ENCODE peak calls at places on chromosomes 3 and 15, in seven cellular contexts. One of them, this sample, is unnamed.
A peak's percentile ranks its signal among the peaks of the same experiment; 100 is the strongest.

GRCh38 chr3:43862992-43863805 is 172.5 kb downstream of the ABHD5 start:
- DNase-seq in D341Med: no peak
- DNase-seq in stimulated activated naive CD8-positive, alpha-beta T cell treated with anti-CD3 and anti-CD28 coated beads, Interleukin-15, Interleukin-2, amounts not matched to agents 100 U/mL and 50 U/mL, for 24 hours: no peak
- DNase-seq in fibroblast of lung: no peak
- DNase-seq in NCI-H2171 treated with DMSO at 0.1 percent for 48 hours: no peak
- DNase-seq in NCI-H1436: no peak
- DNase-seq in Peyer's patch: no peak
- DNase-seq in this sample: no peak

GRCh38 chr3:133944181-133944580 is 48.5 kb upstream of the RAB6B start:
- DNase-seq in fibroblast of lung: peak; percentile 87
- DNase-seq in Peyer's patch: no peak
- DNase-seq in stimulated activated naive CD8-positive, alpha-beta T cell treated with anti-CD3 and anti-CD28 coated beads, Interleukin-15, Interleukin-2, amounts not matched to agents 100 U/mL and 50 U/mL, for 24 hours: no peak
- DNase-seq in D341Med: no peak
- DNase-seq in NCI-H2171 treated with DMSO at 0.1 percent for 48 hours: no peak
- DNase-seq in NCI-H1436: no peak
- DNase-seq in this sample: no peak

GRCh38 chr3:177679568-177680441 is 482.5 kb upstream of the TBL1XR1 start:
- DNase-seq in NCI-H1436: no peak
- DNase-seq in fibroblast of lung: no peak
- DNase-seq in stimulated activated naive CD8-positive, alpha-beta T cell treated with anti-CD3 and anti-CD28 coated beads, Interleukin-15, Interleukin-2, amounts not matched to agents 100 U/mL and 50 U/mL, for 24 hours: peak; percentile 38
- DNase-seq in D341Med: no peak
- DNase-seq in Peyer's patch: no peak
- DNase-seq in NCI-H2171 treated with DMSO at 0.1 percent for 48 hours: no peak
- DNase-seq in this sample: no peak

GRCh38 chr3:164486150-164486549 is 592.1 kb downstream of the SI start:
- DNase-seq in fibroblast of lung: no peak
- DNase-seq in NCI-H2171 treated with DMSO at 0.1 percent for 48 hours: no peak
- DNase-seq in Peyer's patch: no peak
- DNase-seq in D341Med: no peak
- DNase-seq in stimulated activated naive CD8-positive, alpha-beta T cell treated with anti-CD3 and anti-CD28 coated beads, Interleukin-15, Interleukin-2, amounts not matched to agents 100 U/mL and 50 U/mL, for 24 hours: no peak
- DNase-seq in NCI-H1436: no peak
- DNase-seq in this sample: no peak

GRCh38 chr3:34782876-34783275 is 856.4 kb upstream of the ARPP21 start:
- DNase-seq in Peyer's patch: no peak
- DNase-seq in fibroblast of lung: no peak
- DNase-seq in stimulated activated naive CD8-positive, alpha-beta T cell treated with anti-CD3 and anti-CD28 coated beads, Interleukin-15, Interleukin-2, amounts not matched to agents 100 U/mL and 50 U/mL, for 24 hours: no peak
- DNase-seq in NCI-H2171 treated with DMSO at 0.1 percent for 48 hours: peak; percentile 4
- DNase-seq in D341Med: no peak
- DNase-seq in NCI-H1436: no peak
- DNase-seq in this sample: no peak

GRCh38 chr3:117721866-117722265 is 1012.3 kb downstream of the TUSC7 start:
- DNase-seq in D341Med: no peak
- DNase-seq in Peyer's patch: no peak
- DNase-seq in stimulated activated naive CD8-positive, alpha-beta T cell treated with anti-CD3 and anti-CD28 coated beads, Interleukin-15, Interleukin-2, amounts not matched to agents 100 U/mL and 50 U/mL, for 24 hours: no peak
- DNase-seq in NCI-H1436: no peak
- DNase-seq in NCI-H2171 treated with DMSO at 0.1 percent for 48 hours: no peak
- DNase-seq in fibroblast of lung: no peak
- DNase-seq in this sample: no peak

GRCh38 chr15:85380860-85381535 is 595 bp downstream of the AKAP13 start:
- DNase-seq in D341Med: peak; percentile 75
- DNase-seq in Peyer's patch: peak; percentile 79
- DNase-seq in stimulated activated naive CD8-positive, alpha-beta T cell treated with anti-CD3 and anti-CD28 coated beads, Interleukin-15, Interleukin-2, amounts not matched to agents 100 U/mL and 50 U/mL, for 24 hours: peak; percentile 70
- DNase-seq in fibroblast of lung: no peak
- DNase-seq in NCI-H1436: no peak
- DNase-seq in NCI-H2171 treated with DMSO at 0.1 percent for 48 hours: peak; percentile 25
- DNase-seq in this sample: no peak

GRCh38 chr15:87743557-87743956 is 513.0 kb downstream of the NTRK3 start:
- DNase-seq in D341Med: no peak
- DNase-seq in NCI-H1436: no peak
- DNase-seq in stimulated activated naive CD8-positive, alpha-beta T cell treated with anti-CD3 and anti-CD28 coated beads, Interleukin-15, Interleukin-2, amounts not matched to agents 100 U/mL and 50 U/mL, for 24 hours: no peak
- DNase-seq in Peyer's patch: no peak
- DNase-seq in NCI-H2171 treated with DMSO at 0.1 percent for 48 hours: no peak
- DNase-seq in fibroblast of lung: peak; percentile 10
- DNase-seq in this sample: no peak

GRCh38 chr15:71627604-71628003 is 182.8 kb upstream of the NR2E3 start:
- DNase-seq in fibroblast of lung: no peak
- DNase-seq in D341Med: no peak
- DNase-seq in NCI-H2171 treated with DMSO at 0.1 percent for 48 hours: no peak
- DNase-seq in NCI-H1436: no peak
- DNase-seq in stimulated activated naive CD8-positive, alpha-beta T cell treated with anti-CD3 and anti-CD28 coated beads, Interleukin-15, Interleukin-2, amounts not matched to agents 100 U/mL and 50 U/mL, for 24 hours: no peak
- DNase-seq in Peyer's patch: no peak
- DNase-seq in this sample: no peak

GRCh38 chr3:101639280-101639963 is 37.5 kb downstream of the ZBTB11 start:
- DNase-seq in Peyer's patch: no peak
- DNase-seq in NCI-H2171 treated with DMSO at 0.1 percent for 48 hours: no peak
- DNase-seq in D341Med: no peak
- DNase-seq in NCI-H1436: no peak
- DNase-seq in stimulated activated naive CD8-positive, alpha-beta T cell treated with anti-CD3 and anti-CD28 coated beads, Interleukin-15, Interleukin-2, amounts not matched to agents 100 U/mL and 50 U/mL, for 24 hours: no peak
- DNase-seq in fibroblast of lung: no peak
- DNase-seq in this sample: no peak

GRCh38 chr3:59839283-59839682 is 789.5 kb upstream of the CFAP20DC start:
- DNase-seq in NCI-H2171 treated with DMSO at 0.1 percent for 48 hours: no peak
- DNase-seq in Peyer's patch: no peak
- DNase-seq in NCI-H1436: no peak
- DNase-seq in fibroblast of lung: peak; percentile 75
- DNase-seq in D341Med: no peak
- DNase-seq in stimulated activated naive CD8-positive, alpha-beta T cell treated with anti-CD3 and anti-CD28 coated beads, Interleukin-15, Interleukin-2, amounts not matched to agents 100 U/mL and 50 U/mL, for 24 hours: no peak
- DNase-seq in this sample: no peak

GRCh38 chr3:112550859-112551258 is 10.9 kb downstream of the ATG3 start:
- DNase-seq in Peyer's patch: no peak
- DNase-seq in NCI-H1436: no peak
- DNase-seq in fibroblast of lung: no peak
- DNase-seq in NCI-H2171 treated with DMSO at 0.1 percent for 48 hours: no peak
- DNase-seq in stimulated activated naive CD8-positive, alpha-beta T cell treated with anti-CD3 and anti-CD28 coated beads, Interleukin-15, Interleukin-2, amounts not matched to agents 100 U/mL and 50 U/mL, for 24 hours: no peak
- DNase-seq in D341Med: no peak
- DNase-seq in this sample: no peak

GRCh38 chr3:194487289-194488006 is 646 bp upstream of the ATP13A3 start:
- DNase-seq in stimulated activated naive CD8-positive, alpha-beta T cell treated with anti-CD3 and anti-CD28 coated beads, Interleukin-15, Interleukin-2, amounts not matched to agents 100 U/mL and 50 U/mL, for 24 hours: peak; percentile 56
- DNase-seq in fibroblast of lung: no peak
- DNase-seq in NCI-H2171 treated with DMSO at 0.1 percent for 48 hours: no peak
- DNase-seq in Peyer's patch: peak; percentile 69
- DNase-seq in D341Med: peak; percentile 36
- DNase-seq in NCI-H1436: no peak
- DNase-seq in this sample: no peak

GRCh38 chr15:70376031-70376928 is 278.6 kb upstream of the TLE3 start:
- DNase-seq in D341Med: no peak
- DNase-seq in NCI-H2171 treated with DMSO at 0.1 percent for 48 hours: peak; percentile 91
- DNase-seq in fibroblast of lung: no peak
- DNase-seq in stimulated activated naive CD8-positive, alpha-beta T cell treated with anti-CD3 and anti-CD28 coated beads, Interleukin-15, Interleukin-2, amounts not matched to agents 100 U/mL and 50 U/mL, for 24 hours: no peak
- DNase-seq in NCI-H1436: no peak
- DNase-seq in Peyer's patch: no peak
- DNase-seq in this sample: no peak

GRCh38 chr3:50627407-50628051 is 10.6 kb downstream of the MAPKAPK3 start:
- DNase-seq in NCI-H2171 treated with DMSO at 0.1 percent for 48 hours: no peak
- DNase-seq in stimulated activated naive CD8-positive, alpha-beta T cell treated with anti-CD3 and anti-CD28 coated beads, Interleukin-15, Interleukin-2, amounts not matched to agents 100 U/mL and 50 U/mL, for 24 hours: peak; percentile 41
- DNase-seq in Peyer's patch: no peak
- DNase-seq in NCI-H1436: no peak
- DNase-seq in fibroblast of lung: peak; percentile 67
- DNase-seq in D341Med: peak; percentile 70
- DNase-seq in this sample: no peak

GRCh38 chr15:95341686-95342085 is 988.8 kb upstream of the NR2F2 start:
- DNase-seq in stimulated activated naive CD8-positive, alpha-beta T cell treated with anti-CD3 and anti-CD28 coated beads, Interleukin-15, Interleukin-2, amounts not matched to agents 100 U/mL and 50 U/mL, for 24 hours: no peak
- DNase-seq in NCI-H1436: no peak
- DNase-seq in Peyer's patch: no peak
- DNase-seq in NCI-H2171 treated with DMSO at 0.1 percent for 48 hours: no peak
- DNase-seq in D341Med: no peak
- DNase-seq in fibroblast of lung: no peak
- DNase-seq in this sample: no peak

GRCh38 chr3:176650478-176650877 is 546.8 kb downstream of the TBL1XR1 start:
- DNase-seq in fibroblast of lung: peak; percentile 12
- DNase-seq in NCI-H1436: no peak
- DNase-seq in NCI-H2171 treated with DMSO at 0.1 percent for 48 hours: no peak
- DNase-seq in Peyer's patch: no peak
- DNase-seq in D341Med: no peak
- DNase-seq in stimulated activated naive CD8-positive, alpha-beta T cell treated with anti-CD3 and anti-CD28 coated beads, Interleukin-15, Interleukin-2, amounts not matched to agents 100 U/mL and 50 U/mL, for 24 hours: no peak
- DNase-seq in this sample: no peak

GRCh38 chr3:48414376-48415250 is 15.3 kb downstream of the PLXNB1 start:
- DNase-seq in NCI-H1436: no peak
- DNase-seq in NCI-H2171 treated with DMSO at 0.1 percent for 48 hours: no peak
- DNase-seq in fibroblast of lung: no peak
- DNase-seq in Peyer's patch: peak; percentile 42
- DNase-seq in stimulated activated naive CD8-positive, alpha-beta T cell treated with anti-CD3 and anti-CD28 coated beads, Interleukin-15, Interleukin-2, amounts not matched to agents 100 U/mL and 50 U/mL, for 24 hours: no peak
- DNase-seq in D341Med: no peak
- DNase-seq in this sample: no peak

GRCh38 chr3:54968546-54969172 is 40.8 kb upstream of the LRTM1 start:
- DNase-seq in stimulated activated naive CD8-positive, alpha-beta T cell treated with anti-CD3 and anti-CD28 coated beads, Interleukin-15, Interleukin-2, amounts not matched to agents 100 U/mL and 50 U/mL, for 24 hours: no peak
- DNase-seq in NCI-H2171 treated with DMSO at 0.1 percent for 48 hours: peak; percentile 69
- DNase-seq in fibroblast of lung: peak; percentile 51
- DNase-seq in Peyer's patch: no peak
- DNase-seq in D341Med: no peak
- DNase-seq in NCI-H1436: no peak
- DNase-seq in this sample: no peak

GRCh38 chr3:37770938-37771918 is 90.5 kb upstream of the CTDSPL start:
- DNase-seq in D341Med: no peak
- DNase-seq in NCI-H2171 treated with DMSO at 0.1 percent for 48 hours: no peak
- DNase-seq in stimulated activated naive CD8-positive, alpha-beta T cell treated with anti-CD3 and anti-CD28 coated beads, Interleukin-15, Interleukin-2, amounts not matched to agents 100 U/mL and 50 U/mL, for 24 hours: no peak
- DNase-seq in fibroblast of lung: no peak
- DNase-seq in NCI-H1436: no peak
- DNase-seq in Peyer's patch: no peak
- DNase-seq in this sample: no peak

GRCh38 chr3:79947469-79947868 is 179.7 kb upstream of the ROBO1 start:
- DNase-seq in NCI-H2171 treated with DMSO at 0.1 percent for 48 hours: no peak
- DNase-seq in D341Med: no peak
- DNase-seq in Peyer's patch: no peak
- DNase-seq in fibroblast of lung: no peak
- DNase-seq in stimulated activated naive CD8-positive, alpha-beta T cell treated with anti-CD3 and anti-CD28 coated beads, Interleukin-15, Interleukin-2, amounts not matched to agents 100 U/mL and 50 U/mL, for 24 hours: no peak
- DNase-seq in NCI-H1436: no peak
- DNase-seq in this sample: no peak

GRCh38 chr3:50442940-50443579 is 60.4 kb downstream of the CACNA2D2 start:
- DNase-seq in stimulated activated naive CD8-positive, alpha-beta T cell treated with anti-CD3 and anti-CD28 coated beads, Interleukin-15, Interleukin-2, amounts not matched to agents 100 U/mL and 50 U/mL, for 24 hours: no peak
- DNase-seq in NCI-H1436: no peak
- DNase-seq in Peyer's patch: no peak
- DNase-seq in D341Med: no peak
- DNase-seq in NCI-H2171 treated with DMSO at 0.1 percent for 48 hours: peak; percentile 89
- DNase-seq in fibroblast of lung: no peak
- DNase-seq in this sample: no peak

GRCh38 chr3:4376499-4376898 is 73.3 kb downstream of the SETMAR start:
- DNase-seq in NCI-H1436: no peak
- DNase-seq in D341Med: no peak
- DNase-seq in NCI-H2171 treated with DMSO at 0.1 percent for 48 hours: no peak
- DNase-seq in fibroblast of lung: no peak
- DNase-seq in Peyer's patch: no peak
- DNase-seq in stimulated activated naive CD8-positive, alpha-beta T cell treated with anti-CD3 and anti-CD28 coated beads, Interleukin-15, Interleukin-2, amounts not matched to agents 100 U/mL and 50 U/mL, for 24 hours: no peak
- DNase-seq in this sample: no peak

GRCh38 chr3:41328916-41329315 is 129.6 kb downstream of the CTNNB1 start:
- DNase-seq in Peyer's patch: no peak
- DNase-seq in fibroblast of lung: peak; percentile 27
- DNase-seq in D341Med: no peak
- DNase-seq in NCI-H1436: no peak
- DNase-seq in stimulated activated naive CD8-positive, alpha-beta T cell treated with anti-CD3 and anti-CD28 coated beads, Interleukin-15, Interleukin-2, amounts not matched to agents 100 U/mL and 50 U/mL, for 24 hours: no peak
- DNase-seq in NCI-H2171 treated with DMSO at 0.1 percent for 48 hours: no peak
- DNase-seq in this sample: no peak

GRCh38 chr3:148243609-148244008 is 454.1 kb upstream of the AGTR1 start:
- DNase-seq in fibroblast of lung: peak; percentile 21
- DNase-seq in D341Med: no peak
- DNase-seq in NCI-H1436: no peak
- DNase-seq in Peyer's patch: no peak
- DNase-seq in stimulated activated naive CD8-positive, alpha-beta T cell treated with anti-CD3 and anti-CD28 coated beads, Interleukin-15, Interleukin-2, amounts not matched to agents 100 U/mL and 50 U/mL, for 24 hours: no peak
- DNase-seq in NCI-H2171 treated with DMSO at 0.1 percent for 48 hours: no peak
- DNase-seq in this sample: no peak

GRCh38 chr3:14497321-14497720 is 42.8 kb downstream of the GRIP2 start:
- DNase-seq in NCI-H2171 treated with DMSO at 0.1 percent for 48 hours: no peak
- DNase-seq in NCI-H1436: no peak
- DNase-seq in D341Med: no peak
- DNase-seq in fibroblast of lung: no peak
- DNase-seq in stimulated activated naive CD8-positive, alpha-beta T cell treated with anti-CD3 and anti-CD28 coated beads, Interleukin-15, Interleukin-2, amounts not matched to agents 100 U/mL and 50 U/mL, for 24 hours: no peak
- DNase-seq in Peyer's patch: peak; percentile 26
- DNase-seq in this sample: no peak

GRCh38 chr15:100801256-100801900 is 78.3 kb upstream of the ALDH1A3 start:
- DNase-seq in Peyer's patch: no peak
- DNase-seq in stimulated activated naive CD8-positive, alpha-beta T cell treated with anti-CD3 and anti-CD28 coated beads, Interleukin-15, Interleukin-2, amounts not matched to agents 100 U/mL and 50 U/mL, for 24 hours: no peak
- DNase-seq in D341Med: no peak
- DNase-seq in NCI-H2171 treated with DMSO at 0.1 percent for 48 hours: no peak
- DNase-seq in fibroblast of lung: no peak
- DNase-seq in NCI-H1436: no peak
- DNase-seq in this sample: no peak

GRCh38 chr3:120470870-120471269 is 20.1 kb upstream of the FSTL1 start:
- DNase-seq in D341Med: no peak
- DNase-seq in NCI-H2171 treated with DMSO at 0.1 percent for 48 hours: no peak
- DNase-seq in fibroblast of lung: no peak
- DNase-seq in Peyer's patch: no peak
- DNase-seq in stimulated activated naive CD8-positive, alpha-beta T cell treated with anti-CD3 and anti-CD28 coated beads, Interleukin-15, Interleukin-2, amounts not matched to agents 100 U/mL and 50 U/mL, for 24 hours: no peak
- DNase-seq in NCI-H1436: no peak
- DNase-seq in this sample: no peak

GRCh38 chr3:76307556-76307955 is 522.2 kb upstream of the ZNF717 start:
- DNase-seq in D341Med: no peak
- DNase-seq in NCI-H2171 treated with DMSO at 0.1 percent for 48 hours: no peak
- DNase-seq in Peyer's patch: no peak
- DNase-seq in stimulated activated naive CD8-positive, alpha-beta T cell treated with anti-CD3 and anti-CD28 coated beads, Interleukin-15, Interleukin-2, amounts not matched to agents 100 U/mL and 50 U/mL, for 24 hours: no peak
- DNase-seq in fibroblast of lung: peak; percentile 21
- DNase-seq in NCI-H1436: no peak
- DNase-seq in this sample: no peak

GRCh38 chr15:71182522-71182921 is 67.3 kb downstream of the THSD4 start:
- DNase-seq in NCI-H1436: no peak
- DNase-seq in fibroblast of lung: no peak
- DNase-seq in Peyer's patch: no peak
- DNase-seq in stimulated activated naive CD8-positive, alpha-beta T cell treated with anti-CD3 and anti-CD28 coated beads, Interleukin-15, Interleukin-2, amounts not matched to agents 100 U/mL and 50 U/mL, for 24 hours: no peak
- DNase-seq in D341Med: no peak
- DNase-seq in NCI-H2171 treated with DMSO at 0.1 percent for 48 hours: no peak
- DNase-seq in this sample: no peak

GRCh38 chr3:11482024-11482423 is 161.7 kb downstream of the VGLL4 start:
- DNase-seq in stimulated activated naive CD8-positive, alpha-beta T cell treated with anti-CD3 and anti-CD28 coated beads, Interleukin-15, Interleukin-2, amounts not matched to agents 100 U/mL and 50 U/mL, for 24 hours: no peak
- DNase-seq in NCI-H1436: no peak
- DNase-seq in fibroblast of lung: peak; percentile 72
- DNase-seq in NCI-H2171 treated with DMSO at 0.1 percent for 48 hours: no peak
- DNase-seq in Peyer's patch: no peak
- DNase-seq in D341Med: no peak
- DNase-seq in this sample: no peak

GRCh38 chr3:46378426-46378942 is 7.7 kb downstream of the CCR5 start:
- DNase-seq in stimulated activated naive CD8-positive, alpha-beta T cell treated with anti-CD3 and anti-CD28 coated beads, Interleukin-15, Interleukin-2, amounts not matched to agents 100 U/mL and 50 U/mL, for 24 hours: peak; percentile 78
- DNase-seq in D341Med: peak; percentile 69
- DNase-seq in fibroblast of lung: peak; percentile 60
- DNase-seq in Peyer's patch: peak; percentile 74
- DNase-seq in NCI-H1436: no peak
- DNase-seq in NCI-H2171 treated with DMSO at 0.1 percent for 48 hours: no peak
- DNase-seq in this sample: no peak

GRCh38 chr15:63918317-63918672 is 84.5 kb upstream of the HERC1 start:
- DNase-seq in Peyer's patch: no peak
- DNase-seq in NCI-H2171 treated with DMSO at 0.1 percent for 48 hours: peak; percentile 75
- DNase-seq in NCI-H1436: no peak
- DNase-seq in stimulated activated naive CD8-positive, alpha-beta T cell treated with anti-CD3 and anti-CD28 coated beads, Interleukin-15, Interleukin-2, amounts not matched to agents 100 U/mL and 50 U/mL, for 24 hours: no peak
- DNase-seq in D341Med: no peak
- DNase-seq in fibroblast of lung: no peak
- DNase-seq in this sample: no peak

GRCh38 chr3:187150599-187150998 is 11.3 kb upstream of the RPL39L start:
- DNase-seq in Peyer's patch: no peak
- DNase-seq in D341Med: no peak
- DNase-seq in NCI-H1436: peak; percentile 18
- DNase-seq in fibroblast of lung: no peak
- DNase-seq in stimulated activated naive CD8-positive, alpha-beta T cell treated with anti-CD3 and anti-CD28 coated beads, Interleukin-15, Interleukin-2, amounts not matched to agents 100 U/mL and 50 U/mL, for 24 hours: peak; percentile 71
- DNase-seq in NCI-H2171 treated with DMSO at 0.1 percent for 48 hours: peak; percentile 4
- DNase-seq in this sample: no peak

This sample was measured in SIG-M5.